ENCODE peak calls at places on chromosomes 4 and X, in six cellular contexts. D, I, U, S, E and H are unnamed samples.

GRCh38 chr4:157421365-157421764 is 200.8 kb downstream of the GRIA2 start:
- DNase-seq in D (no peak), I (no peak), U (no peak), S (no peak), E (no peak), H (no peak)

GRCh38 chr4:158946825-158947224 is 156.1 kb upstream of the RAPGEF2 start:
- DNase-seq in D (no peak), I (no peak), U (no peak), S (no peak), E (no peak), H (no peak)

GRCh38 chrX:118727686-118728339 is 407 bp downstream of the IL13RA1 start:
- DNase-seq in D (no peak), I (peak; percentile 7), U (no peak), S (peak; percentile 10), E (no peak), H (peak; percentile 57)

GRCh38 chr4:163875327-163875726 is 380.8 kb downstream of the TMA16 start:
- DNase-seq in D (no peak), I (no peak), U (no peak), S (no peak), E (no peak), H (no peak)

GRCh38 chr4:80006935-80007744 is 65.9 kb downstream of the ANTXR2 start:
- DNase-seq in D (no peak), I (no peak), U (no peak), S (no peak), E (no peak), H (peak; percentile 31)

GRCh38 chr4:175935016-175935661 is 123.1 kb upstream of the GPM6A start:
- DNase-seq in D (no peak), I (no peak), U (no peak), S (no peak), E (no peak), H (no peak)

GRCh38 chrX:14802943-14803710 is 69.7 kb downstream of the FANCB start:
- DNase-seq in D (no peak), I (no peak), U (no peak), S (no peak), E (no peak), H (no peak)

GRCh38 chr4:174236359-174236758 is 47.1 kb downstream of the FBXO8 start:
- DNase-seq in D (no peak), I (no peak), U (no peak), S (no peak), E (no peak), H (no peak)

GRCh38 chrX:149120459-149120858 is 384.6 kb downstream of the IDS start:
- DNase-seq in D (no peak), I (no peak), U (no peak), S (no peak), E (no peak), H (no peak)

GRCh38 chr4:56272946-56273728 is 114.2 kb downstream of the AASDH start:
- DNase-seq in D (no peak), I (no peak), U (no peak), S (no peak), E (no peak), H (no peak)

GRCh38 chrX:101241531-101241930 is 21.9 kb downstream of the DRP2 start:
- DNase-seq in D (no peak), I (no peak), U (no peak), S (no peak), E (no peak), H (no peak)